ENCODE peak calls at places on chromosomes 11 and 22, in ten cellular contexts. R is WTC11, B is cardiac fibroblast, W is choroid plexus epithelial cell, H is tibial artery, Y is RWPE1, Z is nephron progenitor cell, V is GM23338, J is psoas muscle, K is PC-9. A is an unnamed sample.
A peak's percentile ranks its signal among the peaks of the same experiment; 100 is the strongest.

GRCh38 chr11:66022401-66023185 is 3.7 kb downstream of the CATSPER1 start:
- DNase-seq in R (peak; percentile 92), B (peak; percentile 69), W (peak; percentile 56), H (peak; percentile 62), Y (peak; percentile 73), Z (peak; percentile 94), V (peak; percentile 93), J (peak; percentile 88), K (peak; percentile 83), A (peak; percentile 84)

GRCh38 chr11:73342633-73343032 is 33.6 kb upstream of the RELT start:
- DNase-seq in R (peak; percentile 53), B (no peak), W (no peak), H (no peak), Y (no peak), Z (peak; percentile 75), V (peak; percentile 67), J (no peak), K (no peak), A (peak; percentile 34)

GRCh38 chr11:95055273-95055897 is 6.2 kb downstream of the KDM4F start:
- DNase-seq in R (no peak), B (no peak), W (no peak), H (no peak), Y (no peak), Z (no peak), V (no peak), J (no peak), K (no peak), A (no peak)

GRCh38 chr11:14622241-14622954 is 21.2 kb upstream of the PDE3B start:
- DNase-seq in R (no peak), B (no peak), W (no peak), H (no peak), Y (no peak), Z (no peak), V (peak; percentile 6), J (no peak), K (no peak), A (no peak)

GRCh38 chr22:38871360-38872171 is 450 bp downstream of the CBX6 start:
- DNase-seq in R (no peak), B (no peak), W (no peak), H (no peak), Y (no peak), Z (peak; percentile 45), V (peak; percentile 53), J (no peak), K (peak; percentile 42), A (no peak)

GRCh38 chr11:122137081-122137793 is 21.2 kb upstream of the BLID start:
- DNase-seq in R (no peak), B (peak; percentile 91), W (peak; percentile 93), H (no peak), Y (peak; percentile 59), Z (no peak), V (no peak), J (no peak), K (no peak), A (no peak)

GRCh38 chr11:15526032-15526431 is 411.3 kb downstream of the INSC start:
- DNase-seq in R (no peak), B (no peak), W (no peak), H (no peak), Y (no peak), Z (no peak), V (no peak), J (no peak), K (no peak), A (no peak)

GRCh38 chr11:8691601-8692000 is 9.0 kb downstream of the RPL27A start:
- DNase-seq in R (no peak), B (no peak), W (no peak), H (no peak), Y (no peak), Z (no peak), V (no peak), J (no peak), K (no peak), A (no peak)

GRCh38 chr11:41926339-41926738 is 466.9 kb upstream of the LRRC4C start:
- DNase-seq in R (no peak), B (no peak), W (no peak), H (no peak), Y (no peak), Z (no peak), V (no peak), J (no peak), K (no peak), A (no peak)
- TF ChIP-seq CTCF in R (no peak), B (no peak), W (no peak), H (no peak), Y (no peak), Z (no peak), V (no peak), J (no peak), K (no peak), A (no peak)

GRCh38 chr11:82775736-82776346 is 42.2 kb upstream of the FAM181B start:
- DNase-seq in R (peak; percentile 78), B (peak; percentile 64), W (peak; percentile 72), H (peak; percentile 21), Y (peak; percentile 17), Z (peak; percentile 43), V (peak; percentile 81), J (no peak), K (peak; percentile 50), A (no peak)
- TF ChIP-seq CTCF in R (peak; percentile 80), B (peak; percentile 92), W (peak; percentile 94), H (no peak), Y (peak; percentile 40), Z (peak; percentile 50), V (peak; percentile 88), J (no peak), K (peak; percentile 89), A (peak; percentile 52)

GRCh38 chr11:32333335-32333991 is 101.9 kb downstream of the WT1 start:
- DNase-seq in R (peak; percentile 79), B (peak; percentile 64), W (peak; percentile 71), H (peak; percentile 49), Y (no peak), Z (peak; percentile 75), V (peak; percentile 81), J (peak; percentile 68), K (no peak), A (peak; percentile 50)
- TF ChIP-seq CTCF in R (no peak), B (peak; percentile 45), W (peak; percentile 70), H (no peak), Y (peak; percentile 39), Z (no peak), V (peak; percentile 55), J (no peak), K (no peak), A (peak; percentile 35)

GRCh38 chr11:48109046-48109666 is 107.5 kb upstream of the OR4B1 start:
- DNase-seq in R (no peak), B (peak; percentile 74), W (peak; percentile 80), H (no peak), Y (peak; percentile 60), Z (no peak), V (no peak), J (no peak), K (no peak), A (no peak)
- TF ChIP-seq CTCF in R (no peak), B (peak; percentile 27), W (peak; percentile 46), H (peak; percentile 22), Y (no peak), Z (no peak), V (peak; percentile 25), J (peak; percentile 41), K (no peak), A (peak; percentile 44)

GRCh38 chr11:1303973-1304372 is 5.5 kb downstream of the TOLLIP start:
- DNase-seq in R (no peak), B (peak; percentile 28), W (peak; percentile 37), H (no peak), Y (no peak), Z (no peak), V (no peak), J (no peak), K (no peak), A (no peak)

GRCh38 chr11:1304376-1304775 is 5.1 kb downstream of the TOLLIP start:
- DNase-seq in R (no peak), B (no peak), W (no peak), H (no peak), Y (no peak), Z (no peak), V (no peak), J (no peak), K (no peak), A (no peak)

GRCh38 chr11:1302461-1303073 is 6.9 kb downstream of the TOLLIP start:
- DNase-seq in R (no peak), B (no peak), W (no peak), H (no peak), Y (no peak), Z (no peak), V (no peak), J (no peak), K (no peak), A (no peak)

GRCh38 chr11:1302041-1302460 is 7.4 kb downstream of the TOLLIP start:
- DNase-seq in R (no peak), B (no peak), W (no peak), H (no peak), Y (no peak), Z (no peak), V (no peak), J (no peak), K (no peak), A (no peak)

GRCh38 chr11:1303196-1303821 is 6.1 kb downstream of the TOLLIP start:
- DNase-seq in R (peak; percentile 68), B (no peak), W (no peak), H (no peak), Y (peak; percentile 20), Z (no peak), V (peak; percentile 70), J (no peak), K (peak; percentile 80), A (no peak)
- TF ChIP-seq CTCF in R (peak; percentile 57), B (no peak), W (peak; percentile 56), H (no peak), Y (no peak), Z (peak; percentile 32), V (peak; percentile 57), J (no peak), K (peak; percentile 75), A (peak; percentile 27)

DNA sequence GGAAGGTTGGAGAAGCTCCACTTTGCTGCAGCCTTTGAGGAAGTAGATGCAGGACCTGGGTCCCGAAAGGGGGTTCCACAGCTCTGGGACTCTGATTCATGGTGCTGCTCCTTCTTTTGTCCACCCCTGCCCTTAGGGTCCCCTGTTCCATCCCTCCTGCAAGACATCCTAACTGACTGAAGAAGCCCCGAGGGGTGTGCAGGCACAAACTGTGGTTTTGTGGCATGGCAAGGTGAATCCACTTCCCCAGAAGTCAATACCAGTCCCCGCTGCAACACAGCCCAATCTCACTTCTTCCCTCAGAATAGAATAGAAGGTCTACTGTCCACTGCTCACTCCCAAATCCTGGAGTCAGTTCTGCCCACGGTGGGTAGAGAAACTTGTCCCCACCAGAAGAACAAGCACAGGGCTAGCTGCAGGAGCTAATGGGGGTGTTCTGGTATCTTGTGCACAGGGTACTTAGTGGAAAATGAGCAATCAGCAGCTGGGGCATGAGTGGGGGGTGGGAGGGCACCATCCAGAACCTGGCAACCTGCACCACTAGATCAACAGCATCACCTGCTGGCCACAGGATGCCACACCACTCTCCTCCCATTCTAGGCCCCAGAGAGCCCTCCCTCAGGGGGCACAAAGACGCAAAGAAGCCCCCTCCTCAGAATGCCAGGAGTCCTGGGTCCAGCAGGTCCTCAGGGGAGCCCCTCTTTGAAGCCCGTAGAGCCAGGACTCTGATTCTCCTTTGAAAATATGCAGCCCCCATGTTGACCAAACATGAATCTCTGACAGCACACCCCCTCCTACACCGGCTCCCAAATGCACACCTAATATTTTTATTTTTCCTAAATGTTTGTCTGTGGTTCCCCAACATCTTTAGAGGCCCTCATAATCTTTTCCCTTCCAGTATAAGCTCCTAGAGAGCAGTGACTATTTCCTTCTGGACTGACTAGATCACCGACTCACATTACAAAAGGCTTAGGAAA is 14.1 kb downstream of the SPATA19 start:
- DNase-seq in R (peak; percentile 60), B (no peak), W (no peak), H (no peak), Y (no peak), Z (no peak), V (peak; percentile 61), J (no peak), K (no peak), A (no peak)
- TF ChIP-seq CTCF in R (peak; percentile 70), B (no peak), W (peak; percentile 12), H (no peak), Y (no peak), Z (peak; percentile 42), V (peak; percentile 75), J (peak; percentile 5), K (no peak), A (peak; percentile 56)

A was measured in progenitor cell of endocrine pancreas.